ENCODE peak calls at places on chromosomes 3 and 15, in seven cellular contexts. M is ovary, B is A549, W is uterus, I is transverse colon, X is IMR-90, N is body of pancreas. U is an unnamed sample.

GRCh38 chr3:30535515-30535914 is 70.9 kb upstream of the TGFBR2 start:
- DNase-seq in M (no peak), X (no peak), W (no peak), I (no peak), B (no peak), N (no peak), U (no peak)

GRCh38 chr15:66995257-66995656 is 70.1 kb upstream of the SMAD3 start:
- DNase-seq in W (no peak), X (peak; percentile 86), I (no peak), B (peak; percentile 25), M (no peak), N (no peak), U (no peak)

GRCh38 chr15:63610209-63610841 is 13.1 kb downstream of the FBXL22 start:
- DNase-seq in B (peak; percentile 85), N (peak; percentile 67), W (peak; percentile 73), I (peak; percentile 78), X (peak; percentile 82), M (peak; percentile 74), U (no peak)

GRCh38 chr15:83115831-83116565 is 8.6 kb downstream of the TM6SF1 start:
- DNase-seq in I (no peak), X (no peak), N (no peak), W (no peak), M (no peak), B (no peak), U (no peak)

GRCh38 chr3:126287536-126288181 is 69.5 kb downstream of the KLF15 start:
- DNase-seq in B (no peak), I (peak; percentile 53), N (peak; percentile 77), X (peak; percentile 28), M (peak; percentile 73), W (peak; percentile 62), U (no peak)

GRCh38 chr3:170531557-170532335 is 54.1 kb downstream of the SLC7A14 start:
- DNase-seq in X (no peak), W (peak; percentile 21), M (no peak), N (no peak), B (no peak), I (no peak), U (no peak)

GRCh38 chr3:94336076-94336741 is 273.3 kb downstream of the NSUN3 start:
- DNase-seq in M (no peak), B (peak; percentile 60), X (peak; percentile 70), W (no peak), I (peak; percentile 7), N (no peak), U (no peak)

GRCh38 chr15:96324192-96324895 is 6.2 kb upstream of the NR2F2 start:
- DNase-seq in X (peak; percentile 54), W (peak; percentile 76), N (no peak), M (peak; percentile 88), B (no peak), I (no peak), U (no peak)

GRCh38 chr3:29932662-29933316 is 651.9 kb downstream of the RBMS3 start:
- DNase-seq in I (no peak), M (no peak), X (no peak), N (no peak), W (no peak), B (no peak), U (no peak)

GRCh38 chr3:126419151-126419703 is 24.5 kb downstream of the CFAP100 start:
- DNase-seq in W (no peak), M (no peak), X (no peak), I (no peak), N (no peak), B (no peak), U (no peak)

GRCh38 chr3:37626722-37627565 is 234.7 kb upstream of the CTDSPL start:
- DNase-seq in W (no peak), N (no peak), I (no peak), B (no peak), M (no peak), X (no peak), U (no peak)

GRCh38 chr3:177358968-177359600 is 161.8 kb upstream of the TBL1XR1 start:
- DNase-seq in N (no peak), B (peak; percentile 78), W (peak; percentile 32), X (no peak), M (peak; percentile 41), I (peak; percentile 82), U (peak; percentile 11)

GRCh38 chr3:148546959-148547358 is 150.7 kb upstream of the AGTR1 start:
- DNase-seq in W (no peak), X (no peak), B (no peak), M (no peak), N (no peak), I (no peak), U (no peak)

DNA sequence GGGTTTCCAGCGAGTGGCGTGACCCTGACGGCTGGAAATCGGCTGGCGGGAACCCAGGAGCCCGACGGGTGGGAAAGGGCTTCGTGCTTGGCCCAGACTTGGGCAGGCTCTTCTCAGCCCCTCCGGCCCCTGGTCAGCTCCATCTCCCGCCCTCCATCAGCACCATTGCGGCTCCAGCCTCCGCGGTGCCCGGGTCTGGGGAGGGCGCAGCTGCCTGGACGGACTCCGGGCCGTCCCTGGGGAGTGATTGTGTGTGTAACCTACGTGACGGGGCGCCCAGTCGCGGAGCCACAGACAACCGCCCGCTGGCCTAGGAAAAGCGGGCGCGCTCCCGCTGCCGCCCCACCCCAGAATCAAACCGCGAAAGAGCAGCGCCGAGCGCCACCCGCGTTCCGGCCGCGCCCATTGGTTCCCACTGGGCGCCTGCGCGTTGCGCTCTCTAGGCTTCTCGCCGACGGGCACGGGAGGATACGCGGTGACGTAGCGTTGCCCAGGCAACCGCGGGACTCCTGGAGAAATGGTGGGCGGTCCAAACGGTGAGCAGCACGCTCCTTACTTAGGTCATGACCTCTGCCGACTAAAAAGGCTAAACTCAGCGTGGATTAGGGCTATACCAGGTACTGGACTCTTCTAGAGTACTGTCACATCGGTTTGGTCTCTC is at the start of gene CFAP20DC:
- DNase-seq in B (peak; percentile 90), I (peak; percentile 91), X (peak; percentile 89), N (peak; percentile 92), W (peak; percentile 71), M (peak; percentile 82), U (peak; percentile 35)
- TF ChIP-seq POLR2A in B (peak; percentile 85), I (peak; percentile 52), X (peak; percentile 85), N (peak; percentile 85), W (peak; percentile 61), M (peak; percentile 40), U (peak; percentile 93)

DNA sequence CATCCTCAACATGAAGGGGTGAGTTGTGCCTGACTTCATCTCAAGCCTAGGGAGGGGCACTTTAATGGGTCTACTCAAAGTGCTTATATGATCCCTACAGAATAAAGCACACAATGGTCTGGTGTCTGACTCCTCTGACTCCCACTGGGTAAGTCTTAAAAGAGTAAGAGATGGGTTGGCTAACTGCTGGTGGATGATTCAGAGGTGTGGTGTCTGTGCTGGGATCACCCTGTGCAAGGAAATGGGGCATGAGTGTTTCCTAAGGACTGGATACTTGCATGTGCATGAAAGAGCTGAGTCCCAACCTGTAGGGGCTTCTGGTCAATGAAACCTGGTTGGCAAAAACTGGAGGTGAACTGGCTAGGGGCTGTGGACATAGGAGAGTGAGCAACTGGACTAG is 158.8 kb downstream of the IL20RB start:
- DNase-seq in N (no peak), X (no peak), W (no peak), B (no peak), I (no peak), M (no peak), U (no peak)
- H3K4me1 ChIP-seq in N (no peaks in the 10 kb centered on the region), X (no peaks in the 10 kb centered on the region), W (no peaks in the 10 kb centered on the region), B (no peaks in the 10 kb centered on the region), I (no peaks in the 10 kb centered on the region), M (no peaks in the 10 kb centered on the region), U (no peaks in the 10 kb centered on the region)

DNA sequence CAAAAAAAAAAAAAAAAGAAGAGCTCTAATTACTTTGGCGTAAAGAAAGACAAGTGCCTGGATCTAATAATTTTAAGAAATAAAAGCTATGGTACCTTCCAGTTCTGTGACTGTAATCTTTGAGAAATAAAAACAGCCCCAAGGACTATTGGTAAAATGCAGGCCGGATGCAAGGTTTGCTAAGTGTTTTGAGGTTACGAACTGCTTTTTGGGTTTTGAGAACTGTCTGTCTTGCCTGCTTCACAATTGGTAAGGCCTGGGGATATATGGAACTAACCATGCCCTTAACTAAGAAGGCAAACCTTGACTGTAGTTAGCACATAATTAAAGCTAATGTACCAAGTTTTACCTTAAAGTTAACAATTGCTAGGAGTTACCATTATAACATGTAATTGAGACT is 388.4 kb upstream of the CBLB start:
- DNase-seq in M (no peak), N (no peak), X (no peak), B (no peak), W (no peak), I (no peak), U (no peak)
- TF ChIP-seq POLR2A in M (no peak), N (no peak), X (no peak), B (no peak), W (no peak), I (no peak), U (no peak)

GRCh38 chr15:52441846-52442245 is 86.8 kb downstream of the MYO5A start:
- DNase-seq in B (no peak), X (peak; percentile 18), M (no peak), N (no peak), I (no peak), W (no peak), U (no peak)
- H3K4me1 ChIP-seq in B (peaks cover 44% of the 10 kb centered on the region), X (peaks cover 10% of the 10 kb centered on the region), M (no peaks in the 10 kb centered on the region), N (peaks cover 9% of the 10 kb centered on the region), I (no peaks in the 10 kb centered on the region), W (no peaks in the 10 kb centered on the region), U (no peaks in the 10 kb centered on the region)

DNA sequence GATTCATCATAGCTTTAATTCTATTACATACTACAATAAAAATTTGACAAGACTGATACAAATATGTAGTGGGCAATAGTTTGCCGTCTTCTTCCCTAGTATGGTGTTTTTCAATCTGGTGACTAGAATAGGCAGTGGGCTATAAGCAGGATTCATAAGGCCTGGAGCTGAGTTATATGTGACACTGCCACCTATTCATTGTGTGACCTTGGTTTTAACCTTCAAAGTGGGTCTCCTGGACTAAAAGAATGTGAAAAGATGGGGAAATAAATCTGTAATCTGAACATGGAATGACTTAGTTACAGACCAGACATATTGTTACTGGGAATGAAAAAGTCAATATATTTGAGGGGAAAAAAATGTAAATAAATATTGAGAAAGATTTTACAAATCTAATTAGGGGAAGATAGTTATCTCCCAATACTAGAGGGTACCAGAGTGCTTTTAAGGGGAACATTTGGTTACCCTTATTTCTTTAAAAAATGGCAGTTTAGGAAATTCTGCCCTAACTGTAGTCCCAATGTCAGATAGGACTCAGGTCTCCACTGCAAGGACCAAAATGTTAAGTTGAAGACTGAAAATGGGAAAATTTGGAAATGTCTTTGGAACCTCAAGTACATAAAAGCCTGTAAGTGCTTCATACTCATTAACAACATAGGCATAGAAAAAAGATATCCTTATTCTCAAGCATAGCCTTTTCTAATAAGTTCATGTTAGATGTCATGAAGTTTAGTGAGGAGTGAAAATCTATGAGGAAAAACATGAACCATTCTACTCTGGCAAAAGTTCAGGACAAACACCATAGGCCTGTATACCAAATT is 10.7 kb upstream of the SETD5 start:
- DNase-seq in B (no peak), M (no peak), N (no peak), W (no peak), X (no peak), I (no peak), U (no peak)
- TF ChIP-seq POLR2A in B (no peak), M (no peak), N (no peak), W (no peak), X (no peak), I (no peak), U (no peak)

U was measured in esophagus squamous epithelium.